ENCODE peak calls at places on chromosomes 11 and 22, in four cellular contexts. T is A549, H is Panc1, B is HCT116. S is an unnamed sample. For H3K4me1, the result is how much of the 10 kb centered on the place peaks cover.

GRCh38 chr22:49155809-49156580 is 671.7 kb downstream of the BRD1 start:
- DNase-seq in H (no peak), T (no peak), B (no peak), S (no peak)

GRCh38 chr11:113532697-113533424 is 57.7 kb upstream of the DRD2 start:
- DNase-seq in B (peak), T (peak), H (peak), S (peak)

GRCh38 chr11:114237321-114238280 is 58.6 kb upstream of the NNMT start:
- DNase-seq in B (no peak), T (no peak), H (no peak), S (no peak)

GRCh38 chr11:74701351-74701750 is 29.9 kb downstream of the CHRDL2 start:
- DNase-seq in B (peak), H (no peak), T (no peak), S (peak)

GRCh38 chr11:102990145-102990544 is 34.6 kb upstream of the MMP13 start:
- DNase-seq in H (no peak), T (no peak), B (no peak), S (no peak)

GRCh38 chr22:20956258-20957117 is 10.6 kb upstream of the AIFM3 start:
- DNase-seq in T (peak), H (no peak), B (peak), S (peak)

GRCh38 chr11:95338430-95338991 is 107.5 kb upstream of the SESN3 start:
- DNase-seq in B (no peak), H (no peak), T (no peak), S (peak)

GRCh38 chr11:32231909-32232493 is 141.1 kb downstream of the RCN1 start:
- DNase-seq in B (peak), T (peak), H (no peak), S (peak)

GRCh38 chr11:128260398-128260797 is 327.0 kb downstream of the ETS1 start:
- DNase-seq in H (no peak), T (no peak), B (no peak), S (no peak)

GRCh38 chr11:75626692-75627536 is 41.9 kb downstream of the MAP6 start:
- DNase-seq in B (no peak), H (no peak), T (no peak), S (no peak)

GRCh38 chr11:104609297-104609696 is 289.0 kb downstream of the CASP12 start:
- DNase-seq in B (peak), T (peak), H (no peak), S (peak)

GRCh38 chr11:27022659-27023251 is 17.9 kb upstream of the BBOX1 start:
- DNase-seq in H (no peak), B (no peak), T (no peak), S (no peak)

GRCh38 chr22:42863349-42863911 is 6.4 kb upstream of the ARFGAP3 start:
- DNase-seq in T (no peak), H (no peak), B (peak), S (no peak)

GRCh38 chr11:78147807-78148206 is 8.4 kb upstream of the ALG8 start:
- DNase-seq in H (no peak), B (no peak), T (no peak), S (no peak)

GRCh38 chr11:44973634-44974401 is 23.1 kb upstream of the TP53I11 start:
- DNase-seq in H (no peak), T (no peak), B (no peak), S (peak)

GRCh38 chr22:35782504-35782903 is 64.8 kb downstream of the APOL5 start:
- DNase-seq in B (no peak), H (no peak), T (no peak), S (peak)

GRCh38 chr22:36198482-36198881 is 3.1 kb downstream of the APOL4 start:
- DNase-seq in H (no peak), B (no peak), T (no peak), S (no peak)

GRCh38 chr11:279966-280761 is 2.0 kb downstream of the NLRP6 start:
- DNase-seq in H (no peak), B (no peak), T (no peak), S (peak)

GRCh38 chr11:118054712-118055640 is 21.9 kb upstream of the TMPRSS4 start:
- DNase-seq in H (no peak), B (no peak), T (no peak), S (no peak)

GRCh38 chr11:66429983-66430602 is 8.6 kb downstream of the MRPL11 start:
- DNase-seq in B (peak), H (peak), T (peak), S (peak)

GRCh38 chr11:69327741-69328191 is 33.8 kb downstream of the MYEOV start:
- DNase-seq in T (no peak), B (no peak), H (no peak), S (no peak)

GRCh38 chr11:31764766-31765165 is 46.4 kb downstream of the PAX6 start:
- DNase-seq in T (no peak), H (no peak), B (no peak), S (no peak)

GRCh38 chr11:2097356-2097997 is 41.7 kb downstream of the IGF2 start:
- DNase-seq in T (no peak), H (no peak), B (no peak), S (peak)

GRCh38 chr11:117723625-117724024 is 73.4 kb downstream of the DSCAML1 start:
- DNase-seq in H (no peak), B (no peak), T (no peak), S (peak)

GRCh38 chr11:100808904-100809491 is 121.9 kb downstream of the ARHGAP42 start:
- DNase-seq in B (no peak), H (no peak), T (no peak), S (peak)

GRCh38 chr11:78653294-78653909 is 78.7 kb upstream of the NARS2 start:
- DNase-seq in T (no peak), H (no peak), B (no peak), S (no peak)

GRCh38 chr11:19730373-19730772 is 17.7 kb downstream of the NAV2 start:
- DNase-seq in B (no peak), H (no peak), T (no peak), S (no peak)

GRCh38 chr11:80163011-80163410 is 722.2 kb upstream of the TENM4 start:
- DNase-seq in T (no peak), H (no peak), B (no peak), S (no peak)

GRCh38 chr11:112975493-112975892 is 14.3 kb downstream of the NCAM1 start:
- DNase-seq in T (no peak), B (no peak), H (no peak), S (no peak)

GRCh38 chr11:63838682-63839507 is at the start of gene MARK2:
- DNase-seq in B (peak), T (peak), H (peak), S (peak)
- TF ChIP-seq REST in B (no peak), T (no peak), H (no peak), S (no peak)

GRCh38 chr22:37631448-37632173 is 7.9 kb upstream of the SH3BP1 start:
- DNase-seq in T (no peak), B (no peak), H (no peak), S (no peak)
- H3K4me1 ChIP-seq in T (under half), B (under half), H (under half), S (under half)

GRCh38 chr22:46013460-46014416 is 36.8 kb upstream of the WNT7B start:
- DNase-seq in T (peak), B (peak), H (peak), S (peak)
- TF ChIP-seq REST in T (no peak), B (no peak), H (no peak), S (no peak)

DNA sequence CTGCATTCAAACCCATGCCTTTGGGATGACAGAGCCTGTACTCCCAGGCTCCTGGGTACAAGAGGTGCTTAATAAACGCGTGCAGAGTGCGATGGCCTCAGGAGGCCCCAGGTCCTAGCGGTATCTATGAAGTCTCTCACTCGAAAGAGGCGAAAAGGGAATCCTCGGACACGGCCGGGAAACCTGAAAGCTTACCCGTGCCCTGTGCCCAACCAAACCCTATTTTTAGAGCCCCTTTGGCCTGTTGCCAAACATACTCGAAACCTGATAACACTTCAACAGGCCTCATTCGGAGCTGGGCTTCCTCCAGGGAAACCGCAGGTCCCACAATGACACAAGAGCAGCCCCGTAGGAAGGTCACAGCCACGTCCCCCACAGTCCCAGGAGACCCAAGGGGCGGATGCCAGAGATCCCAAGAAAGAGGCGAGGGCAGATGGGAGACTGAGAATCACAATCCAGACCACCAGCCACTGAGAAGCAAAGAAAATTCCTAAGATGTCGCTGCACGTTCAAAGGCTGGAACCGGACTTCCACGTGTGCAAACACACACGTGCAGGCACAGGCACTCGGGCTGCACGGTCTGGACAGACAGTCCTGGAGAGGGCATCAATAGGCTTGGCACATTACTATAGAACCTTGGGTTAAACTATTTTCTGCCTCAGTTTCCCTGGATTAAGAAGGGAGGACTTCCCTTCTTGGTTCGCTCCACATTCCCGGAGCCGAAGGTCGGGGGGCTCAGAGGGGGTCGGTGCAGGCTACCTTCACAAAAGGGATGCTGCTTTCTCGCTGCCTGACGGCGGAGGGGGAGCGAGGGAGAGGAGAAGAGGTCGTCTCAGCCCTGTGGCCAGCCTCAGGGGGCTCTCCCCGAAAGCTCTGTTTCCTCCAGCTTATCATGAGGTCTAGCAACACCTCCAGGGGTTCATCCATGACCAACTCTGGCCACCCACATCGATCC is 8.2 kb downstream of the PDGFB start:
- DNase-seq in H (no peak), B (no peak), T (no peak), S (no peak)
- H3K4me1 ChIP-seq in H (half or more), B (half or more), T (under half), S (under half)

DNA sequence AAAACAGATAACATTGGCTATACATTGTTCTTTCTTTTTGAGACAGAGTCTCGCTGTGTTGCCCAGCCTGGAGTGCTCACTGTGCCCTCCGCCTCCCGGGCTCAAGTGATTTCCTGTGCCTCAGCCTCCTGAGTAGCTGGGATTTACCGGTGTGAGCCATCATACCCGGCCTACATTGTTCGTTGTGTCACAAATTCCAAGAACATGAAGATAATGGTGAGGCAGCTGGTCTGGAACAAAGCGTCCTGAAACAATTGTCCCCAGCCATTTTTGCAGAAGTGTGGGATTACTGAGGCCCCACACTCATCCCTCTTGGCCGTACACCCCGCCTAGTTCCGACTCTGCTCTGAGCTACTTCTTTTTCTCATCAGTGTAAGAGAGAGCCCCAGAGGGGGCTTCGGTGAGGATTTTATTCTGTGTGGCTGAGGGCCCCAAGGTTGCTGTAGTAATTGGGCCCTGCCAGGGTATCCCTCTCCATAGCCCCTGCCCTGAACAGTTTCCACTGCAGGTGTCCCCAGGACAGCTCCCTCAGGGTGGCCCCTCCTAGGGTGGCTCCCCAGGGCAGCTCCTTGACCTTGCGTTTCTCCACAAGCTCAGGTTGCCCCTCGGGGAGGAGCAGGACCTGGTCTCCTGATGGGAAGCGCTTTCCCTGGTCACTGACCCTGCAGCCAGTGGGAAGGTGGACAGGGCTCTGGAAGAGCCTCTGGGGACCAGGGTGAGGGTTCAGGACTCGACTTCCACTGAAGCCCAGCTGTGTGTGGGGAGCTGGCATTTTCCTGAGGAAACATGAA is 13.1 kb upstream of the ARSA start:
- DNase-seq in B (no peak), T (no peak), H (no peak), S (no peak)
- TF ChIP-seq REST in B (no peak), T (no peak), H (no peak), S (no peak)

GRCh38 chr22:24426859-24427499 is 420 bp upstream of the ADORA2A start:
- DNase-seq in T (no peak), B (no peak), H (no peak), S (no peak)
- H3K4me1 ChIP-seq in T (under half), B (under half), H (under half), S (under half)

S was measured in GM23338.